ENCODE peak calls at places on chromosomes 13 and 19, in six cellular contexts. E, F, X, T, K and S are unnamed samples.

GRCh38 chr19:46718934-46719551 is 2.1 kb upstream of the PRKD2 start:
- DNase-seq in T (no peak), X (no peak), E (no peak), F (no peak), K (no peak), S (no peak)

GRCh38 chr19:15640294-15640903 is at the start of gene CYP4F3:
- DNase-seq in K (no peak), X (no peak), T (peak; percentile 72), E (no peak), F (no peak), S (no peak)

GRCh38 chr13:25932353-25932752 is 119.5 kb downstream of the SHISA2 start:
- DNase-seq in E (no peak), K (no peak), F (no peak), T (no peak), X (no peak), S (no peak)

GRCh38 chr19:10602330-10603083 is 15.4 kb upstream of the AP1M2 start:
- DNase-seq in F (peak; percentile 66), E (peak; percentile 79), X (peak; percentile 72), K (peak; percentile 81), T (peak; percentile 83), S (peak; percentile 62)

GRCh38 chr19:33630880-33631627 is 9.3 kb downstream of the CHST8 start:
- DNase-seq in X (no peak), F (no peak), K (no peak), E (no peak), T (no peak), S (no peak)

GRCh38 chr19:29798783-29799182 is 13.0 kb upstream of the CCNE1 start:
- DNase-seq in X (no peak), F (no peak), T (no peak), K (no peak), E (peak; percentile 29), S (no peak)

GRCh38 chr13:21243045-21243842 is 66.8 kb downstream of the MRPL57 start:
- DNase-seq in X (no peak), E (no peak), F (no peak), K (no peak), T (no peak), S (no peak)

GRCh38 chr19:31913103-31913710 is 432.2 kb upstream of the ZNF507 start:
- DNase-seq in X (no peak), E (no peak), F (no peak), T (no peak), K (no peak), S (no peak)

GRCh38 chr19:45103625-45104319 is 10.8 kb downstream of the PPP1R37 start:
- DNase-seq in T (no peak), X (no peak), F (no peak), K (no peak), E (no peak), S (no peak)

GRCh38 chr19:41205995-41206394 is 13.0 kb downstream of the CYP2S1 start:
- DNase-seq in X (no peak), T (no peak), K (no peak), E (no peak), F (no peak), S (no peak)

GRCh38 chr13:76036176-76036575 is 400.0 kb downstream of the LMO7 start:
- DNase-seq in K (no peak), F (no peak), E (peak; percentile 26), T (no peak), X (no peak), S (no peak)

GRCh38 chr19:43625918-43626579 is 6.6 kb upstream of the ZNF428 start:
- DNase-seq in K (no peak), T (peak; percentile 42), X (no peak), E (peak; percentile 21), F (no peak), S (no peak)

GRCh38 chr13:51453959-51454703 is 1.3 kb upstream of the INTS6 start:
- DNase-seq in E (no peak), F (no peak), X (peak; percentile 7), K (peak; percentile 35), T (no peak), S (no peak)

GRCh38 chr13:46341112-46341711 is 45.8 kb downstream of the RUBCNL start:
- DNase-seq in K (no peak), E (peak; percentile 37), T (no peak), F (no peak), X (no peak), S (peak; percentile 87)

GRCh38 chr13:108760129-108760528 is 130.7 kb downstream of the MYO16 start:
- DNase-seq in E (no peak), F (no peak), K (no peak), T (no peak), X (no peak), S (no peak)
- TF ChIP-seq CTCF in E (no peak), F (no peak), K (no peak), T (no peak), X (no peak), S (no peak)

GRCh38 chr19:50500753-50501151 is 10.2 kb downstream of the JOSD2 start:
- DNase-seq in E (no peak), T (no peak), K (no peak), X (no peak), F (no peak), S (no peak)

GRCh38 chr19:50501568-50502475 is 9.2 kb downstream of the JOSD2 start:
- DNase-seq in X (no peak), E (no peak), F (no peak), K (no peak), T (no peak), S (no peak)

GRCh38 chr19:50501186-50501567 is 9.8 kb downstream of the JOSD2 start:
- DNase-seq in X (no peak), E (no peak), T (no peak), F (no peak), K (no peak), S (no peak)

GRCh38 chr19:50498219-50499056 is 12.6 kb downstream of the JOSD2 start:
- DNase-seq in E (no peak), T (no peak), F (no peak), X (no peak), K (no peak), S (no peak)

GRCh38 chr19:50500060-50500752 is 10.8 kb downstream of the JOSD2 start:
- DNase-seq in E (no peak), F (peak; percentile 66), K (no peak), X (no peak), T (no peak), S (no peak)
- TF ChIP-seq CTCF in E (no peak), F (peak; percentile 51), K (no peak), X (no peak), T (peak; percentile 19), S (peak; percentile 42)

GRCh38 chr19:8589177-8589714 is 12.0 kb upstream of the MYO1F start:
- DNase-seq in F (no peak), X (no peak), K (no peak), T (no peak), E (no peak), S (no peak)

GRCh38 chr19:8596168-8596567 is 14.3 kb downstream of the ADAMTS10 start:
- DNase-seq in E (no peak), T (no peak), K (no peak), X (no peak), F (no peak), S (no peak)

GRCh38 chr19:8592231-8593009 is 15.2 kb upstream of the MYO1F start:
- DNase-seq in K (peak; percentile 99), F (peak; percentile 79), X (no peak), E (peak; percentile 98), T (peak; percentile 60), S (peak; percentile 99)

GRCh38 chr19:8595651-8596050 is 14.9 kb downstream of the ADAMTS10 start:
- DNase-seq in T (no peak), X (no peak), F (no peak), E (no peak), K (no peak), S (no peak)

DNA sequence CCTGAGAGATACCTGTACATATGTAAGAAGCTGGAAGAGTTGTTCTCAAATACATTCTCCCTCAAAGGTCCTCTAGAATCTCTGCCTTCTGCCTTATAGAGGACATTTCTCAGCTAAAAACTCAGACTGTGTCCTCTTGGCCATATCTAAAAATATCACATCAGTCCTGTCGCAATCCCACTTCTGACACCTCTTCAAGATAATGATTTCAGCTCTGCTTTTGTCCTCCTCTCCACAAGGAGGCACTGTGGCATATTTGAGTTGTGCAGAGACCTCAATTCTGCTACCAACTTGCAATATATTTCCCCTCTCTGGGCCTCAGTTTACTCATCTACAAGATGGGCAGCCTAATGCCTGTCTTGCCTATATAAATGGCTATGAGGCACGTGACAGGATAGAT is 16.6 kb downstream of the ADAMTS10 start:
- DNase-seq in F (no peak), K (no peak), T (no peak), E (peak; percentile 21), X (no peak), S (no peak)
- TF ChIP-seq CTCF in F (peak; percentile 42), K (no peak), T (peak; percentile 44), E (peak; percentile 19), X (no peak), S (peak; percentile 51)

GRCh38 chr13:36297600-36298338 is at the start of gene CCDC169:
- DNase-seq in K (peak; percentile 62), X (peak; percentile 60), T (peak; percentile 32), E (peak; percentile 72), F (peak; percentile 61), S (peak; percentile 48)

GRCh38 chr13:36294061-36294460 is 3.6 kb downstream of the CCDC169 start:
- DNase-seq in T (no peak), E (no peak), X (no peak), K (no peak), F (no peak), S (no peak)

GRCh38 chr13:36293497-36293896 is 4.1 kb downstream of the CCDC169 start:
- DNase-seq in X (no peak), K (no peak), E (no peak), T (no peak), F (no peak), S (no peak)

GRCh38 chr13:36298535-36299068 is 988 bp upstream of the CCDC169 start:
- DNase-seq in K (no peak), X (no peak), E (no peak), T (no peak), F (no peak), S (no peak)

DNA sequence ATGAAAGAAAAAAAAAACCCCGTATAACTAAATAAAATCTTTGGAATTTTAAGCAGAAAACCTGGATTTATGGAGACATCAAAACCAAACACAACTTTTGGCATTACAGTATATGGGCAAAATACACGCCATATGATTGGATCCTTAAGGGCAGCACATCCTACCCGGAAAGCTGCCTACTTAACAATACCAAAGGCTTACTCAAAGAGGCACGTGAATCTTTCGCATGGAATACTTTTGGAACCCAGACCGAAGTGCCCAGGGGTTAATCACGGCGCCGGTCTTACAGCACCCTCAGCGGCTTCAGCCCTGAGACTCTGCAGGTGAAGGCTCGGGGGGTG is 385 bp downstream of the CCDC169 start:
- DNase-seq in F (no peak), E (peak; percentile 62), X (no peak), T (peak; percentile 7), K (no peak), S (no peak)
- TF ChIP-seq CTCF in F (no peak), E (no peak), X (no peak), T (no peak), K (no peak), S (no peak)